ENCODE peak calls at places on chromosomes 4 and X, in four cellular contexts. A, G, J and V are unnamed samples.

GRCh38 chr4:55411621-55412020 is 15.9 kb downstream of the TMEM165 start:
- DNase-seq in A (no peak), J (no peak), G (no peak), V (no peak)

GRCh38 chr4:138734746-138735145 is 280.8 kb upstream of the NOCT start:
- DNase-seq in A (no peak), J (no peak), G (no peak), V (peak)

GRCh38 chr4:14178421-14178820 is 550.9 kb upstream of the BOD1L1 start:
- DNase-seq in G (no peak), J (no peak), A (no peak), V (no peak)

GRCh38 chrX:23854945-23855344 is 52.8 kb downstream of the APOO start:
- DNase-seq in J (no peak), G (no peak), A (peak), V (no peak)

GRCh38 chr4:153785830-153786721 is 2.8 kb downstream of the SFRP2 start:
- DNase-seq in G (peak), J (no peak), A (no peak), V (peak)

GRCh38 chr4:105399535-105400161 is 74.2 kb downstream of the PPA2 start:
- DNase-seq in J (no peak), G (no peak), A (no peak), V (no peak)

GRCh38 chr4:48909697-48910096 is 3.1 kb upstream of the OCIAD2 start:
- DNase-seq in J (no peak), G (no peak), A (no peak), V (no peak)

GRCh38 chr4:2341261-2341841 is 77.1 kb downstream of the ZFYVE28 start:
- DNase-seq in G (no peak), A (peak), J (no peak), V (no peak)

GRCh38 chrX:24148118-24148517 is 1.4 kb upstream of the ZFX start:
- DNase-seq in G (no peak), J (no peak), A (no peak), V (no peak)

GRCh38 chrX:109475174-109475891 is 6.6 kb downstream of the GUCY2F start:
- DNase-seq in A (no peak), G (peak), J (peak), V (peak)

GRCh38 chr4:37639551-37640293 is 46.5 kb downstream of the RELL1 start:
- DNase-seq in A (no peak), J (no peak), G (peak), V (peak)

GRCh38 chr4:89193828-89194227 is 82.5 kb downstream of the TIGD2 start:
- DNase-seq in G (no peak), J (no peak), A (no peak), V (no peak)

GRCh38 chr4:141636077-141636770 is at the start of gene IL15:
- DNase-seq in J (peak), G (peak), A (peak), V (peak)

GRCh38 chr4:40395166-40395900 is 60.2 kb downstream of the CHRNA9 start:
- DNase-seq in G (peak), J (peak), A (no peak), V (peak)

GRCh38 chrX:134692233-134692632 is 34.0 kb upstream of the PLAC1 start:
- DNase-seq in G (no peak), J (no peak), A (no peak), V (no peak)

GRCh38 chr4:100962698-100963097 is 384.6 kb downstream of the PPP3CA start:
- DNase-seq in J (no peak), G (no peak), A (no peak), V (no peak)

GRCh38 chr4:47207555-47207954 is 176.2 kb downstream of the GABRB1 start:
- DNase-seq in A (no peak), G (no peak), J (no peak), V (no peak)

GRCh38 chr4:20176881-20177280 is 74.8 kb upstream of the SLIT2 start:
- DNase-seq in J (no peak), A (no peak), G (no peak), V (no peak)

GRCh38 chr4:116358633-116359222 is 726.6 kb downstream of the TRAM1L1 start:
- DNase-seq in G (peak), A (no peak), J (no peak), V (no peak)

GRCh38 chr4:158578476-158578875 is 56.8 kb downstream of the RXFP1 start:
- DNase-seq in A (no peak), J (no peak), G (no peak), V (peak)

GRCh38 chr4:48989461-48990203 is 3.6 kb downstream of the CWH43 start:
- DNase-seq in G (no peak), J (no peak), A (no peak), V (no peak)

GRCh38 chrX:78388663-78389062 is 61.3 kb upstream of the CYSLTR1 start:
- DNase-seq in J (no peak), A (no peak), G (no peak), V (no peak)